ENCODE peak calls at places on chromosomes 12 and 14, in eight cellular contexts. I, Z, J, P, A, U, N and C are unnamed samples.

GRCh38 chr14:63760014-63760413 is 32.1 kb upstream of the SGPP1 start:
- DNase-seq in I (no peak), Z (no peak), J (no peak), P (no peak), A (peak), U (no peak), N (no peak), C (no peak)

GRCh38 chr14:80211143-80212024 is at the start of gene DIO2:
- DNase-seq in I (no peak), Z (peak), J (peak), P (peak), A (no peak), U (no peak), N (peak), C (peak)

GRCh38 chr12:2373307-2373706 is 320.5 kb downstream of the CACNA1C start:
- DNase-seq in I (no peak), Z (no peak), J (no peak), P (no peak), A (no peak), U (no peak), N (no peak), C (no peak)

GRCh38 chr14:72262771-72263170 is 330.5 kb downstream of the RGS6 start:
- DNase-seq in I (no peak), Z (no peak), J (no peak), P (no peak), A (no peak), U (no peak), N (no peak), C (no peak)

GRCh38 chr12:71725011-71725410 is 29.7 kb upstream of the RAB21 start:
- DNase-seq in I (no peak), Z (no peak), J (no peak), P (peak), A (no peak), U (no peak), N (peak), C (no peak)

GRCh38 chr14:33915682-33916081 is 35.2 kb downstream of the EGLN3 start:
- DNase-seq in I (no peak), Z (no peak), J (no peak), P (no peak), A (no peak), U (no peak), N (no peak), C (no peak)

GRCh38 chr14:75978249-75978731 is 3.5 kb downstream of the TGFB3 start:
- DNase-seq in I (no peak), Z (no peak), J (no peak), P (no peak), A (peak), U (no peak), N (no peak), C (no peak)

GRCh38 chr12:117272690-117273089 is 82.4 kb upstream of the FBXO21 start:
- DNase-seq in I (no peak), Z (no peak), J (no peak), P (no peak), A (no peak), U (no peak), N (no peak), C (no peak)

GRCh38 chr12:46224401-46224800 is 44.4 kb downstream of the SLC38A1 start:
- DNase-seq in I (no peak), Z (no peak), J (peak), P (no peak), A (no peak), U (peak), N (peak), C (no peak)

GRCh38 chr14:30291216-30291615 is 267.7 kb upstream of the G2E3 start:
- DNase-seq in I (no peak), Z (peak), J (peak), P (no peak), A (no peak), U (peak), N (peak), C (peak)

GRCh38 chr12:662541-663292 is 528 bp downstream of the NINJ2 start:
- DNase-seq in I (no peak), Z (no peak), J (no peak), P (no peak), A (no peak), U (peak), N (peak), C (peak)

GRCh38 chr12:664075-664778 is 982 bp upstream of the NINJ2 start:
- DNase-seq in I (no peak), Z (no peak), J (no peak), P (no peak), A (no peak), U (no peak), N (no peak), C (no peak)

GRCh38 chr12:664779-665092 is 1.5 kb upstream of the NINJ2 start:
- DNase-seq in I (no peak), Z (no peak), J (no peak), P (no peak), A (no peak), U (no peak), N (no peak), C (no peak)

GRCh38 chr12:661720-662486 is 1.3 kb downstream of the NINJ2 start:
- DNase-seq in I (no peak), Z (no peak), J (no peak), P (no peak), A (no peak), U (no peak), N (no peak), C (no peak)

GRCh38 chr12:663293-663871 is at the start of gene NINJ2:
- DNase-seq in I (no peak), Z (no peak), J (no peak), P (no peak), A (no peak), U (no peak), N (peak), C (no peak)
- H3K4me3 ChIP-seq in I (peak), Z (no peak), J (no peak), P (no peak), A (no peak), U (peak), N (peak), C (peak)

GRCh38 chr14:77607741-77608302 is 8.6 kb downstream of the SPTLC2 start:
- DNase-seq in I (no peak), Z (no peak), J (no peak), P (no peak), A (no peak), U (no peak), N (no peak), C (no peak)

GRCh38 chr14:77603654-77604270 is 12.7 kb downstream of the SPTLC2 start:
- DNase-seq in I (no peak), Z (peak), J (no peak), P (no peak), A (no peak), U (no peak), N (peak), C (no peak)

GRCh38 chr14:77603031-77603430 is 13.4 kb downstream of the SPTLC2 start:
- DNase-seq in I (no peak), Z (peak), J (peak), P (no peak), A (no peak), U (no peak), N (no peak), C (no peak)

GRCh38 chr14:77601846-77602609 is 14.4 kb downstream of the SPTLC2 start:
- DNase-seq in I (no peak), Z (peak), J (no peak), P (no peak), A (no peak), U (no peak), N (no peak), C (no peak)

DNA sequence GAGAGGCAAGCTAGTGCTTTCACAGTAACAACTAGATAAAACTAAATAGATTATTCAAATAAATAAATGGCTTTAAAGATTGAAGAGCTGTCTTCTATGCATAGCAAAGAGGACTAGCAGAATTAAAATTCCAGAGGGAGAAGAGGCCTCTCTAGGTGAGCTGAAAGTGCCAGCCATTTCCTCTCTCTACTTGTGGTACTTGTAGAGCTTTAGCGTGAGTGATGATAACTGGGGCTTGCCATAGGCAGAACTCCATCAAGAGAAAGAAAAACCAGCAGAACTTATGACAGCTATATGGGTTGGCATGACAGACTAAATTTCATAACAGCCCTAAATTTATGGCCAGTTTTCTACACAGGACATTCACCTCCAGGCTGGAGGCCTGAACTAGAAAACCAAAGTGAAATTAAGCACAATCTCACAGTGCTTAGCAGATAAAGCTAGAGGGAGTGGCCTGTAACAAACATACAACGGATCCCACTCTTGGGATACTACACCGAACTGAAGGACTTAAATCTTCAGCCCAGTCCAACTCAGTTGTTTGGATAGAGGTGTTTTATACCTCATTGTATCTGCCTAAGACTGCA is 11.0 kb downstream of the SPTLC2 start:
- DNase-seq in I (no peak), Z (no peak), J (no peak), P (no peak), A (no peak), U (no peak), N (no peak), C (no peak)
- H3K4me3 ChIP-seq in I (no peak), Z (no peak), J (no peak), P (no peak), A (no peak), U (no peak), N (no peak), C (no peak)

DNA sequence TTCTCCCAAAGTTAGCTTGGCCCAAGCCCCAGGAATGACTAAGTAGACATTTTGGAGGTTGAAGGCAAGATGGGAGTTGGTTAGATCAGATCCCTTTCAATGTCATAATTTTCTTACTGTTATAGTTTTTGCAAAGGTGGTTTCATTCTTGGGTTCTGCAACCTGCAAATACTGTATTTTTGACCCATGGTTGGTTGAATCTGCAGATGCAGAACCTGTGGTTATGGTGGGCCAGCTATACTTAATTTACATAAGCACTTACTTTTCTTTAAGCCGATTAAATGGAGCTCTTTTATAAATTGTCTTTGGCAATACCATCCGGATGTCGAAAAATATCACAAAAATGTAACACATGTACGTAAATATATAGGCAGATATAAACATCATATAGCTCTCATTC is 25.6 kb downstream of the LEMD3 start:
- DNase-seq in I (no peak), Z (no peak), J (no peak), P (no peak), A (no peak), U (no peak), N (no peak), C (no peak)
- H3K4me3 ChIP-seq in I (no peak), Z (no peak), J (no peak), P (no peak), A (no peak), U (no peak), N (no peak), C (no peak)

GRCh38 chr14:99190696-99191662 is 81.0 kb downstream of the BCL11B start:
- DNase-seq in I (no peak), Z (no peak), J (no peak), P (no peak), A (peak), U (no peak), N (peak), C (no peak)

GRCh38 chr14:99191663-99192621 is 80.1 kb downstream of the BCL11B start:
- DNase-seq in I (peak), Z (peak), J (peak), P (peak), A (peak), U (peak), N (peak), C (peak)

GRCh38 chr14:99194736-99195135 is 77.3 kb downstream of the BCL11B start:
- DNase-seq in I (no peak), Z (no peak), J (no peak), P (no peak), A (no peak), U (no peak), N (no peak), C (no peak)

GRCh38 chr14:99194136-99194535 is 77.9 kb downstream of the BCL11B start:
- DNase-seq in I (no peak), Z (no peak), J (no peak), P (no peak), A (no peak), U (no peak), N (no peak), C (no peak)

DNA sequence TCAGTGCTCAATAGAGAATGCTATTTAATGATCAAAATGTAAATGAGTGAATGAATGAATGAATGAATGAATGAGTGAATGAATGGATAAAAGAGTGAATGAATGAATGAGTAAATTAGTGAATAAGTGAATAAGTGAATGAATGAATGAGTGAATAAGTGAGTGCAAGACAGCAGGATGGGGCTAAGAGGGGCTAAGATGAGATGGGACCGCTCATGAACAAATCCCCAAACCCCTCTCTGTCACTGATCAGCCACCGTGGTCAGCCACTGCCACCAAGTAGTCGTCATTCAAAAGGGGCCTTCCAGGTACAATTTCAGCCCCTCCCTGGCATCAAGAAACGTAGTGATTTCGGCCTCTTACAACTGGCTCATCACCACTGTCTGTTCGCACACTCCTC is 79.2 kb downstream of the BCL11B start:
- DNase-seq in I (no peak), Z (no peak), J (no peak), P (no peak), A (peak), U (no peak), N (no peak), C (no peak)
- H3K4me3 ChIP-seq in I (peak), Z (no peak), J (no peak), P (no peak), A (peak), U (no peak), N (no peak), C (no peak)

GRCh38 chr12:92557422-92557724 is 145.4 kb upstream of the PLEKHG7 start:
- DNase-seq in I (no peak), Z (no peak), J (no peak), P (no peak), A (no peak), U (no peak), N (no peak), C (no peak)
- H3K4me3 ChIP-seq in I (no peak), Z (no peak), J (no peak), P (no peak), A (no peak), U (no peak), N (no peak), C (no peak)

DNA sequence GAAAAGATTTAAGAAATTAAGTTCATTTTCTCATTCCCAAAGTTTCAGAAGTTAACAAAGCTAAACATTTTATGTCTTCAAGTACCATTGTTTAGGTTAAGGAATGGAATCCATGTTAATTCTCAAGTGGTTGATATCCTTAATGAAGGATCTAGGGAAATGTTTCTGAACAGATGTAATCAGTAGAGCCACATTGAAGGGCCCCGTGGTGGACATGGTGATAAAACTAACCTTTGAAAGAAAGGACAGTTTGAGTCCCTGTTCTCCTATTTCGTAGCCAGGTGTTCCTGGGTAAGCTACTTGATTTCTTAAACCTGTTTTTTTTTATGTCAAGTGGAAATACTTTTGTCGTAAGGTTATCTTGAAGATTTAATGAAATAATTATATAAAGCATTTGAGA is 4.6 kb downstream of the PPM1A start:
- DNase-seq in I (no peak), Z (no peak), J (no peak), P (no peak), A (no peak), U (no peak), N (no peak), C (no peak)
- H3K4me3 ChIP-seq in I (no peak), Z (no peak), J (no peak), P (no peak), A (no peak), U (no peak), N (no peak), C (no peak)

DNA sequence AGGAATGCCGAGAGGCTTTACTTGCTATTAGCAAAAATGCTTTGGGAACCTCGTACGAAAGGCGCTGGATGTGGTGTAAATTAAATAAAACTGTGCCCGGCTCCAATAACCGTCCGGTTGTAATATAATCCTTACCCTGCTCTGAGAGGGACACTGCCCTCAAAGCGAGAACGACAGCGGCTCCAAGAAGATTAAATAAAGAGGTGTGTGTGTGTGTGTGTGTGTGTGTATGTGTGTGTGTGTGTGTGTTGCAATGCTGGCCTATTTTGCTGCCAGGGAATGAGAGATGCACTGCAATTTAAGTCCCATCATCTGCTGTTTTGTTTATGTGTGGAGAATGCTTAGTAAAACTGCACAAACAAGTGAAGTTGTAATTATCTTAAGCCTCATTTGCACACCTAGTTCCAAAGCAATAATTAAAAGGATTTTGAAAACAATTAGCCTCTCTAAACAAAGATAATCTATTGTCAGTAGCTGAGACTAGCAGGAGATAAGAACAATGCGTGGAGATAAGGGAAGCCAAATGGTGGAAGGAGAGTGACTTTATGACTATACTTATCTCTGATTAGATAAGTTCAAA is 1.2 kb upstream of the SIX1 start:
- DNase-seq in I (no peak), Z (peak), J (peak), P (no peak), A (no peak), U (no peak), N (no peak), C (peak)
- H3K4me3 ChIP-seq in I (no peak), Z (peak), J (peak), P (peak), A (no peak), U (peak), N (peak), C (peak)